ENCODE peak calls at places on chromosomes 16 and 17, in six cellular contexts. W is brain microvascular endothelial cell, Y is left ventricle myocardium inferior, Z is lower lobe of right lung, X is tibial artery, V is LNCaP clone FGC. S is an unnamed sample.
A peak's percentile ranks its signal among the peaks of the same experiment; 100 is the strongest.

GRCh38 chr16:85420501-85421337 is 192.4 kb upstream of the GSE1 start:
- DNase-seq in W (no peak), Y (peak; percentile 47), Z (peak; percentile 85), X (peak; percentile 21), V (no peak), S (no peak)

GRCh38 chr16:81697886-81698635 is 81.0 kb upstream of the PLCG2 start:
- DNase-seq in W (no peak), Y (no peak), Z (peak; percentile 48), X (no peak), V (no peak), S (no peak)

GRCh38 chr16:8924214-8924613 is 39.5 kb downstream of the USP7 start:
- DNase-seq in W (no peak), Y (peak; percentile 60), Z (no peak), X (no peak), V (no peak), S (no peak)

GRCh38 chr16:2008009-2008526 is 1.6 kb downstream of the ZNF598 start:
- DNase-seq in W (no peak), Y (peak; percentile 19), Z (no peak), X (no peak), V (peak; percentile 94), S (no peak)

GRCh38 chr17:80422981-80423380 is 8.0 kb downstream of the ENDOV start:
- DNase-seq in W (no peak), Y (peak; percentile 41), Z (no peak), X (peak; percentile 41), V (no peak), S (no peak)

GRCh38 chr16:89418352-89418751 is 72.0 kb downstream of the ANKRD11 start:
- DNase-seq in W (no peak), Y (no peak), Z (no peak), X (no peak), V (no peak), S (no peak)

GRCh38 chr16:84737192-84737591 is 37.4 kb downstream of the USP10 start:
- DNase-seq in W (no peak), Y (no peak), Z (no peak), X (no peak), V (no peak), S (no peak)

GRCh38 chr16:2968738-2969544 is at the start of gene PAQR4:
- DNase-seq in W (peak; percentile 60), Y (peak; percentile 89), Z (peak; percentile 92), X (peak; percentile 73), V (peak; percentile 62), S (peak; percentile 54)

GRCh38 chr16:71557299-71557698 is 19.6 kb downstream of the TAT start:
- DNase-seq in W (no peak), Y (no peak), Z (no peak), X (no peak), V (no peak), S (no peak)

GRCh38 chr16:71547168-71547567 is 20.9 kb downstream of the CHST4 start:
- DNase-seq in W (no peak), Y (no peak), Z (no peak), X (no peak), V (no peak), S (no peak)

GRCh38 chr16:71555230-71555891 is 21.5 kb downstream of the TAT start:
- DNase-seq in W (no peak), Y (no peak), Z (no peak), X (no peak), V (no peak), S (no peak)

GRCh38 chr16:71557954-71558582 is 18.8 kb downstream of the TAT start:
- DNase-seq in W (no peak), Y (no peak), Z (no peak), X (no peak), V (no peak), S (no peak)

GRCh38 chr16:71552698-71553503 is 24.0 kb downstream of the TAT start:
- DNase-seq in W (no peak), Y (no peak), Z (no peak), X (no peak), V (no peak), S (no peak)
- TF ChIP-seq CTCF in W (no peak), Y (no peak), Z (no peak), X (no peak), V (no peak), S (no peak)

GRCh38 chr17:47879028-47879585 is 16.9 kb upstream of the SP2 start:
- DNase-seq in W (peak; percentile 59), Y (no peak), Z (no peak), X (no peak), V (no peak), S (no peak)
- H3K4me3 ChIP-seq in W (no peak overlapping the region), Y (no peak overlapping the region), Z (no peak overlapping the region), X (no peak overlapping the region), V (no peak overlapping the region), S (no peak overlapping the region)

GRCh38 chr17:7745748-7746470 is 28.4 kb downstream of the DNAH2 start:
- DNase-seq in W (peak; percentile 78), Y (no peak), Z (no peak), X (peak; percentile 36), V (no peak), S (no peak)
- TF ChIP-seq CTCF in W (peak; percentile 32), Y (no peak), Z (no peak), X (no peak), V (no peak), S (no peak)

GRCh38 chr17:37088913-37089312 is 140.2 kb downstream of the AATF start:
- DNase-seq in W (no peak), Y (no peak), Z (no peak), X (no peak), V (peak; percentile 63), S (no peak)
- H3K4me3 ChIP-seq in W (no peak overlapping the region), Y (no peak overlapping the region), Z (no peak overlapping the region), X (no peak overlapping the region), V (no peak overlapping the region), S (no peak overlapping the region)

DNA sequence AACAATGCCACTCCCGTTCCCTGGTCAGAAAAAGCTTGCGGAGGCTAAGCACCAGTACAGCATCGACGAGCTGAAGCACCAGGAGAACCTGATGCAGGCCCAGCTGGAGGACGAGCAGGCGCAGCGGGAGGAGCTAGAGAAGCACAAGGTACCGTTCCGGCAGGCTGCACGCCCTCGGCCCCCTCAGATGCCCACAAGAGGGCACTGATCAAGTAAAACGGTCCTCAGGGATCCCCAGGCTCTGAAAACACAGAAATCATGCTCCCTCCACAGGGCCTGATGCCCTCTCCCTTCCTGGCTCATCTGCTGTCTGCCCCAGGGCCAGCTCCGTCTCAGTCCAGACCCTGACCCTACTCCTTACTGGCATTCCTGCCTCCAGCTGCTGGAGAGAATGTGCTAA is 21.6 kb downstream of the DRC3 start:
- DNase-seq in W (no peak), Y (peak; percentile 31), Z (no peak), X (no peak), V (no peak), S (no peak)
- TF ChIP-seq CTCF in W (peak; percentile 79), Y (peak; percentile 66), Z (peak; percentile 24), X (no peak), V (no peak), S (peak; percentile 40)

GRCh38 chr17:6913608-6914443 is 82.0 kb upstream of the ALOX12 start:
- DNase-seq in W (peak; percentile 47), Y (peak; percentile 79), Z (peak; percentile 70), X (peak; percentile 77), V (no peak), S (peak; percentile 26)

GRCh38 chr17:6910987-6911603 is 79.6 kb upstream of the TEKT1 start:
- DNase-seq in W (peak; percentile 18), Y (no peak), Z (no peak), X (no peak), V (peak; percentile 14), S (peak; percentile 12)

GRCh38 chr17:6912110-6913051 is 80.9 kb upstream of the TEKT1 start:
- DNase-seq in W (no peak), Y (no peak), Z (no peak), X (no peak), V (no peak), S (no peak)

GRCh38 chr17:6915620-6916019 is 80.2 kb upstream of the ALOX12 start:
- DNase-seq in W (no peak), Y (no peak), Z (no peak), X (no peak), V (no peak), S (no peak)

GRCh38 chr17:6914711-6915110 is 81.1 kb upstream of the ALOX12 start:
- DNase-seq in W (no peak), Y (no peak), Z (no peak), X (no peak), V (no peak), S (no peak)
- H3K4me3 ChIP-seq in W (no peak overlapping the region), Y (no peak overlapping the region), Z (no peak overlapping the region), X (no peak overlapping the region), V (no peak overlapping the region), S (no peak overlapping the region)

GRCh38 chr17:52048503-52048902 is 110.0 kb downstream of the CA10 start:
- DNase-seq in W (no peak), Y (no peak), Z (no peak), X (no peak), V (no peak), S (no peak)

DNA sequence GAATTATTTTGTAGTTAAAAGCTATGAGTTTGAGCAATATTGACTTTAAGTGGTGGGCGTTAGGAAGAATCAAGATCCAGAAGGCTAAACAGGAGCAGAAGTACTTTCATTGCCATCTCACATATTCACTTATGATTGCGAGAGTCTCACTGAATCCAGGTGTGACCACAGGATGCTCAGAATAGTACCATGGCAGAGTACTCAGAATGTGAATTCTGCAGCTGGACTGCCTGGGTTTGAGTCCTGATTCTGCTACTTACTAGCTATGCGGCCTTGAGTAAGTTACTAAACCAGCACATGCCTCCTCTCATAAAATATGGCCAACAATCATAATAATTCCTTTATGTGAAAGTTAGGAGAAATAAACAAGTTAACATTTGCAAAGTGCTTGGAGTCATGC is 109.5 kb downstream of the CA10 start:
- DNase-seq in W (no peak), Y (no peak), Z (no peak), X (no peak), V (no peak), S (no peak)
- TF ChIP-seq CTCF in W (no peak), Y (no peak), Z (no peak), X (no peak), V (no peak), S (no peak)

DNA sequence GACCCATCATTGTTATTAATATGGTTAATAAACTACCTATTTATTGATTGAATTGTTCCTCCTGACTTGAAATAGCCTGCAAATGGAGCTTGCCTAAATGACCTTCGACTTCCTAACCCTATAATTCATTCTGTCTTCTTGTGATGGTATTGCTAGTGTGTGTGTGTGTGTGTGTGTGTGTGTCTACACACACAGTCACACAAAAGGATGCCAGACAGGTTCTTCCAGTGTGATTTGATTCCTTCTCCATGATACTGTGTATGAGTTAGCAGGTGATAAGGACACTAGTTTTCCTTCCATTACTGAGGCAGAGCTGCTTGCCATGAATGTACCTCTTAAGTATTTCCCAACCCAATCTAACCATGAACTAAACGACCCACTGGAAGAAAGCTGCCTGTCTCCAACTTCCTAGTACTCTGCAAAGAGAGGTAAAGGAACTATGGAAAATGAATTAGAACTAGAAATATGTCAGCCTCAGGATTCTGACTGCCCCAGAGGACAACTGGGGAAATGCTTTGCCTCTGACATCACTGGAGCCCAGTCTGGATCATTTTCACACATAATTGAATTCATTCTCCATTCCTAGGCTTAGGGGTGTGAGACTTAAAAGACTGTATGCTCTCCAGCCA is 3.5 kb upstream of the CDC6 start:
- DNase-seq in W (peak; percentile 63), Y (no peak), Z (no peak), X (no peak), V (peak; percentile 75), S (no peak)
- H3K4me3 ChIP-seq in W (peak overlapping the region; percentile 42), Y (no peak overlapping the region), Z (no peak overlapping the region), X (no peak overlapping the region), V (no peak overlapping the region), S (no peak overlapping the region)